ENCODE peak calls at places on chromosomes 3 and 15, in nine cellular contexts. T is HCT116; S is testis; L is PC-9; W is psoas muscle; G is cardiac muscle cell; N is upper lobe of right lung; J is effector memory CD4-positive, alpha-beta T cell; B is stomach. F is an unnamed sample.
A peak's percentile ranks its signal among the peaks of the same experiment; 100 is the strongest.

GRCh38 chr3:142543307-142543706 is 35.2 kb downstream of the ATR start:
- DNase-seq in B (no peak), N (no peak), L (no peak), W (no peak), S (no peak), J (no peak), T (no peak), G (no peak), F (no peak)

GRCh38 chr3:66115858-66116654 is 77.3 kb upstream of the MAGI1 start:
- DNase-seq in N (no peak), L (peak; percentile 76), G (peak; percentile 78), B (peak; percentile 34), J (no peak), T (peak; percentile 64), S (peak; percentile 61), W (peak; percentile 34), F (no peak)

GRCh38 chr15:57559875-57560274 is 31.8 kb upstream of the MYZAP start:
- DNase-seq in T (peak; percentile 47), W (peak; percentile 57), L (peak; percentile 67), S (peak; percentile 78), N (peak; percentile 78), B (peak; percentile 84), G (peak; percentile 65), J (peak; percentile 12), F (peak; percentile 72)

GRCh38 chr3:65490132-65490531 is 548.6 kb downstream of the MAGI1 start:
- DNase-seq in B (no peak), L (no peak), W (no peak), J (no peak), T (no peak), S (no peak), N (no peak), G (no peak), F (no peak)

GRCh38 chr15:93308026-93308670 is 219.1 kb upstream of the RGMA start:
- DNase-seq in N (no peak), J (no peak), S (no peak), G (no peak), L (no peak), B (no peak), T (no peak), W (no peak), F (no peak)

GRCh38 chr3:43723121-43723734 is 32.5 kb downstream of the ABHD5 start:
- DNase-seq in S (no peak), T (no peak), J (no peak), G (no peak), N (no peak), L (no peak), B (no peak), W (no peak), F (no peak)

GRCh38 chr3:134839422-134839821 is 44.4 kb downstream of the EPHB1 start:
- DNase-seq in S (no peak), L (no peak), B (no peak), T (no peak), J (no peak), N (no peak), W (no peak), G (no peak), F (no peak)

GRCh38 chr3:66483006-66483928 is 17.6 kb downstream of the LRIG1 start:
- DNase-seq in N (no peak), L (no peak), J (no peak), W (peak; percentile 73), B (peak; percentile 59), G (no peak), S (peak; percentile 71), T (no peak), F (no peak)

GRCh38 chr3:138469869-138470268 is 35.5 kb downstream of the ESYT3 start:
- DNase-seq in G (no peak), B (no peak), T (no peak), N (peak; percentile 81), S (no peak), J (no peak), W (no peak), L (no peak), F (no peak)

GRCh38 chr3:118577055-118577759 is 457.4 kb downstream of the IGSF11 start:
- DNase-seq in W (no peak), J (no peak), L (no peak), T (no peak), B (no peak), N (no peak), G (no peak), S (no peak), F (no peak)

GRCh38 chr3:4359805-4360502 is 56.8 kb downstream of the SETMAR start:
- DNase-seq in B (no peak), T (no peak), G (no peak), S (no peak), J (no peak), W (no peak), N (no peak), L (no peak), F (no peak)

GRCh38 chr3:160168290-160168689 is 56.9 kb upstream of the C3orf80 start:
- DNase-seq in B (no peak), N (no peak), G (no peak), T (no peak), J (no peak), L (no peak), S (no peak), W (no peak), F (no peak)
- H3K27ac ChIP-seq in B (no peak overlapping the region), N (no peak overlapping the region), G (no peak overlapping the region), T (no peak overlapping the region), J (no peak overlapping the region), L (no peak overlapping the region), S (no peak overlapping the region), W (no peak overlapping the region), F (no peak overlapping the region)

GRCh38 chr3:18747383-18747782 is 322.2 kb upstream of the SATB1 start:
- DNase-seq in T (no peak), L (no peak), B (no peak), S (peak; percentile 17), W (no peak), J (no peak), N (no peak), G (no peak), F (no peak)
- H3K4me3 ChIP-seq in T (no peak overlapping the region), L (no peak overlapping the region), B (no peak overlapping the region), S (no peak overlapping the region), W (no peak overlapping the region), J (no peak overlapping the region), N (no peak overlapping the region), G (no peak overlapping the region), F (no peak overlapping the region)

DNA sequence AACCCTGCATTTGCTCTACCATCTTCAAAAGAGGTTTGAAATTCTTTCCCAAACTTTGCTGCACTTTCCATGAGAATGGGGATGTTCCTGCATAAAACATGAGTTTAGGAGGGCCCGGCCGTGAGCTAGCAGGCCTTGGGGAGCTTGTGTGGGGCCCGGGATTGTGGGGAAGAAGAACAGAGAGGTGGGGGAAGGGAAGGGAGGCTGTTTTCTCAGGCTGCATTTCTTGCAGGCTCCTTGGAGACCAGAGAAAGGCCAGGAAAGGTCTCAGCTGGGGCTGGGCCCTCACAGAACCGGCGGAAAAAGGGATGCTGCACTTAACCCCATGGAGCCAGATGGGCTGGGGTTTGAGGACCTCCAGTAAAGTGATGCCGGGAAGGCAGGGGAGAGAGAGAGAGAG is 40.8 kb downstream of the SEMA5B start:
- DNase-seq in J (no peak), L (no peak), N (no peak), B (no peak), G (no peak), S (no peak), W (no peak), T (no peak), F (no peak)
- H3K27me3 ChIP-seq in J (no peaks in the 10 kb centered on the region), L (peaks cover 45% of the 10 kb centered on the region), N (peaks cover 7% of the 10 kb centered on the region), B (peaks cover 61% of the 10 kb centered on the region), G (no peaks in the 10 kb centered on the region), S (no peaks in the 10 kb centered on the region), W (peaks cover 41% of the 10 kb centered on the region), T (peaks cover 51% of the 10 kb centered on the region), F (no peaks in the 10 kb centered on the region)

GRCh38 chr3:47009225-47010049 is 30.0 kb downstream of the NBEAL2 start:
- DNase-seq in W (peak; percentile 91), T (no peak), N (peak; percentile 95), L (no peak), B (peak; percentile 77), G (peak; percentile 83), S (peak; percentile 91), J (peak; percentile 56), F (peak; percentile 70)
- H3K27ac ChIP-seq in W (peak overlapping the region; percentile 89), T (no peak overlapping the region), N (peak overlapping the region; percentile 87), L (no peak overlapping the region), B (peak overlapping the region; percentile 78), G (peak overlapping the region; percentile 73), S (peak overlapping the region; percentile 85), J (peak overlapping the region; percentile 51), F (peak overlapping the region; percentile 56)

DNA sequence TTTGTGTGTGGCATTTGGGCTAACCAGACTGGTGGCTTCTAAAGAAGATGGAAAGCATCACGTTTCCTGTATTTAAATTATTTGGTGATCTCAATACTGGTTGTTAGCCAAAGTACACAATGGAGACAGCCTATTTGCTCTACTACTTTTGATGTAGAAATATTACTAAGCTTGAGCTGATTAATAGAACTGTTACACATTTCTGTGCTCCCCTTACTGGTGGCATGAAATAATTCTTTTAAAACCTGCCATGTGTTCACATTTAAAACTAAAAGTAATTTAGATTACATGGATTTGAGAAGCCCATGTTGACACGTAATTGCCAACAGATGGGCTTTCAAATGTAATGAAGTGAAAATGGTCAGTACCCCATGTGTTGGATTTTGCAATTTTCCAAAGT is 10.6 kb upstream of the RARRES1 start:
- DNase-seq in G (no peak), N (no peak), W (no peak), L (no peak), B (no peak), S (no peak), J (no peak), T (no peak), F (no peak)
- H3K4me3 ChIP-seq in G (no peak overlapping the region), N (no peak overlapping the region), W (no peak overlapping the region), L (no peak overlapping the region), B (no peak overlapping the region), S (no peak overlapping the region), J (no peak overlapping the region), T (no peak overlapping the region), F (no peak overlapping the region)

GRCh38 chr3:11998091-11998490 is 6.1 kb upstream of the SYN2 start:
- DNase-seq in N (no peak), G (no peak), T (no peak), B (no peak), L (no peak), W (no peak), J (no peak), S (no peak), F (no peak)
- H3K27me3 ChIP-seq in N (peaks cover 15% of the 10 kb centered on the region), G (peaks cover 3% of the 10 kb centered on the region), T (peaks cover 35% of the 10 kb centered on the region), B (peaks cover 76% of the 10 kb centered on the region), L (peaks cover 96% of the 10 kb centered on the region), W (peaks cover 49% of the 10 kb centered on the region), J (peaks cover 14% of the 10 kb centered on the region), S (no peaks in the 10 kb centered on the region), F (peaks cover 4% of the 10 kb centered on the region)

F was measured in CD8-positive, alpha-beta T cell.